ENCODE peak calls at places on chromosomes 4 and X, in six cellular contexts. T is Right ventricle myocardium inferior; W is activated gamma-delta T cell treated with anti-CD3 and anti-CD28 coated beads, Interleukin-2, amount 50 U/mL, for 16 hours; J is foreskin melanocyte; V is GM10248; D is substantia nigra. K is an unnamed sample.

GRCh38 chrX:50903387-50904027 is 7.0 kb upstream of the BMP15 start:
- DNase-seq in T (no peak), J (peak; percentile 8), W (no peak), V (peak; percentile 20), D (peak; percentile 8), K (peak; percentile 6)

GRCh38 chr4:42326040-42326439 is 71.2 kb upstream of the SHISA3 start:
- DNase-seq in D (no peak), J (no peak), W (no peak), T (no peak), V (no peak), K (no peak)

GRCh38 chrX:41946973-41947612 is 23.7 kb upstream of the CASK start:
- DNase-seq in D (no peak), W (no peak), V (no peak), T (no peak), J (no peak), K (no peak)

GRCh38 chrX:48022100-48022499 is 15.3 kb downstream of the SPACA5 start:
- DNase-seq in J (no peak), V (no peak), D (no peak), W (no peak), T (no peak), K (no peak)

GRCh38 chrX:69280956-69281355 is 115.7 kb upstream of the PJA1 start:
- DNase-seq in W (no peak), D (no peak), V (no peak), J (no peak), T (no peak), K (no peak)

GRCh38 chrX:153600032-153600373 is 1.1 kb upstream of the CCNQ start:
- DNase-seq in V (no peak), J (no peak), D (no peak), W (no peak), T (no peak), K (no peak)

GRCh38 chr4:24488399-24489164 is 95.8 kb downstream of the DHX15 start:
- DNase-seq in W (peak; percentile 24), D (peak; percentile 61), J (no peak), T (peak; percentile 77), V (peak; percentile 78), K (peak; percentile 81)

GRCh38 chrX:112025753-112026152 is 56.8 kb downstream of the TRPC5 start:
- DNase-seq in J (no peak), V (peak; percentile 12), D (no peak), T (no peak), W (no peak), K (no peak)

GRCh38 chr4:22410645-22411247 is 105.1 kb downstream of the ADGRA3 start:
- DNase-seq in D (no peak), J (no peak), T (no peak), W (no peak), V (no peak), K (no peak)

GRCh38 chr4:78145622-78146021 is 88.5 kb downstream of the FRAS1 start:
- DNase-seq in W (no peak), V (no peak), T (no peak), J (no peak), D (no peak), K (no peak)

GRCh38 chrX:48003367-48003757 is 427 bp downstream of the ZNF182 start:
- DNase-seq in J (no peak), D (no peak), W (no peak), T (no peak), V (peak; percentile 27), K (no peak)

GRCh38 chrX:8748855-8749254 is 16.9 kb upstream of the ANOS1 start:
- DNase-seq in V (peak; percentile 32), W (no peak), T (no peak), D (no peak), J (peak; percentile 14), K (peak; percentile 24)

GRCh38 chr4:24666816-24667477 is 82.6 kb upstream of the DHX15 start:
- DNase-seq in D (no peak), J (no peak), V (no peak), W (no peak), T (no peak), K (no peak)

GRCh38 chr4:63396269-63396668 is 1013.0 kb downstream of the TECRL start:
- DNase-seq in T (no peak), J (no peak), W (no peak), V (no peak), D (no peak), K (no peak)

GRCh38 chrX:130079824-130080406 is 30.4 kb downstream of the ELF4 start:
- DNase-seq in V (peak; percentile 56), J (peak; percentile 46), W (peak; percentile 45), D (peak; percentile 11), T (no peak), K (peak; percentile 44)

GRCh38 chr4:16269742-16270522 is 43.7 kb upstream of the TAPT1 start:
- DNase-seq in J (no peak), V (no peak), T (peak; percentile 67), D (no peak), W (no peak), K (no peak)

GRCh38 chrX:38805294-38806053 is 4.2 kb downstream of the MID1IP1 start:
- DNase-seq in T (peak; percentile 89), J (no peak), W (peak; percentile 22), V (peak; percentile 24), D (peak; percentile 38), K (peak; percentile 32)

GRCh38 chrX:151741606-151742005 is 7.1 kb downstream of the CNGA2 start:
- DNase-seq in V (no peak), J (no peak), T (no peak), D (no peak), W (no peak), K (no peak)

GRCh38 chr4:83328486-83328885 is 6.2 kb downstream of the HPSE start:
- DNase-seq in W (no peak), D (no peak), T (no peak), J (no peak), V (no peak), K (no peak)

GRCh38 chrX:70052895-70053615 is 3.3 kb upstream of the AWAT2 start:
- DNase-seq in W (no peak), V (no peak), J (no peak), D (no peak), T (no peak), K (no peak)

GRCh38 chr4:7134737-7135388 is 57.5 kb upstream of the SORCS2 start:
- DNase-seq in T (peak; percentile 67), D (no peak), V (no peak), W (no peak), J (no peak), K (no peak)

GRCh38 chr4:89640620-89641366 is 196.2 kb downstream of the SNCA start:
- DNase-seq in J (no peak), T (peak; percentile 50), W (no peak), V (no peak), D (peak; percentile 1), K (no peak)

GRCh38 chrX:40015693-40016092 is 82.1 kb downstream of the BCOR start:
- DNase-seq in V (no peak), J (no peak), W (no peak), T (no peak), D (no peak), K (no peak)

GRCh38 chr4:43680416-43680815 is 768.2 kb downstream of the KCTD8 start:
- DNase-seq in T (no peak), V (no peak), D (no peak), W (no peak), J (no peak), K (no peak)

GRCh38 chr4:144757969-144758368 is 112.0 kb downstream of the HHIP start:
- DNase-seq in J (no peak), V (no peak), D (no peak), W (no peak), T (no peak), K (no peak)

GRCh38 chrX:145825896-145826295 is 8.3 kb downstream of the SLITRK2 start:
- DNase-seq in J (peak; percentile 22), W (no peak), D (no peak), V (no peak), T (no peak), K (no peak)

GRCh38 chr4:6963139-6963611 is 53.5 kb downstream of the TBC1D14 start:
- DNase-seq in V (peak; percentile 44), D (no peak), W (no peak), J (no peak), T (no peak), K (no peak)

GRCh38 chrX:24301060-24301459 is 12.8 kb downstream of the SUPT20HL2 start:
- DNase-seq in T (no peak), W (no peak), J (no peak), D (no peak), V (no peak), K (no peak)

GRCh38 chrX:45621356-45622041 is 420.8 kb upstream of the DIPK2B start:
- DNase-seq in W (no peak), T (no peak), D (no peak), J (peak; percentile 29), V (no peak), K (peak; percentile 2)